ENCODE peak calls at places on chromosomes 6 and 20, in eight cellular contexts. X, M, W, F, R, D, O and N are unnamed samples.

GRCh38 chr6:69026715-69027114 is 391.6 kb downstream of the ADGRB3 start:
- DNase-seq in O (no peak), R (no peak), D (no peak), W (no peak), F (no peak), X (no peak), M (peak), N (no peak)

GRCh38 chr6:4928426-4928825 is 75.4 kb downstream of the RPP40 start:
- DNase-seq in M (peak), W (no peak), R (no peak), O (no peak), X (no peak), F (no peak), D (peak), N (no peak)

GRCh38 chr6:81383472-81383871 is 369.0 kb downstream of the TENT5A start:
- DNase-seq in F (no peak), O (no peak), W (no peak), D (no peak), M (no peak), X (no peak), R (no peak), N (no peak)

GRCh38 chr6:149065658-149066556 is 251.6 kb upstream of the TAB2 start:
- DNase-seq in D (peak), O (no peak), X (no peak), R (no peak), W (no peak), F (no peak), M (no peak), N (no peak)

GRCh38 chr6:17505062-17505476 is 95.0 kb upstream of the FAM8A1 start:
- DNase-seq in D (peak), M (peak), O (no peak), W (no peak), F (no peak), R (no peak), X (peak), N (no peak)

GRCh38 chr20:45701873-45702272 is at the start of gene WFDC13:
- DNase-seq in O (no peak), D (no peak), M (no peak), X (no peak), F (no peak), W (no peak), R (no peak), N (no peak)

GRCh38 chr6:44850367-44850766 is 462.9 kb downstream of the CDC5L start:
- DNase-seq in X (no peak), O (no peak), W (no peak), R (no peak), M (no peak), D (no peak), F (no peak), N (no peak)

GRCh38 chr20:8812818-8813217 is 256.1 kb upstream of the PLCB4 start:
- DNase-seq in M (no peak), X (no peak), O (no peak), R (no peak), W (no peak), F (no peak), D (no peak), N (no peak)

GRCh38 chr20:24650091-24650490 is 180.7 kb downstream of the SYNDIG1 start:
- DNase-seq in R (peak), X (no peak), O (no peak), D (peak), M (peak), W (no peak), F (no peak), N (no peak)

GRCh38 chr20:3277686-3278465 is 38.9 kb upstream of the SLC4A11 start:
- DNase-seq in O (no peak), F (no peak), R (no peak), M (no peak), X (no peak), D (no peak), W (no peak), N (no peak)

GRCh38 chr20:47055699-47056369 is 161.2 kb downstream of the EYA2 start:
- DNase-seq in R (peak), W (no peak), D (peak), O (peak), F (no peak), X (no peak), M (peak), N (no peak)

GRCh38 chr6:24152014-24152413 is 26.0 kb downstream of the NRSN1 start:
- DNase-seq in R (no peak), D (no peak), F (no peak), X (no peak), O (no peak), M (no peak), W (no peak), N (no peak)

GRCh38 chr6:139540276-139540675 is 165.8 kb upstream of the CITED2 start:
- DNase-seq in F (no peak), O (no peak), R (no peak), W (peak), X (no peak), D (peak), M (peak), N (no peak)

GRCh38 chr6:147772724-147773123 is 264.2 kb downstream of the SAMD5 start:
- DNase-seq in F (no peak), R (no peak), D (no peak), X (no peak), O (no peak), W (no peak), M (no peak), N (no peak)

GRCh38 chr6:161415302-161415855 is 141.5 kb upstream of the AGPAT4 start:
- DNase-seq in D (no peak), O (no peak), X (no peak), F (no peak), R (no peak), W (no peak), M (no peak), N (no peak)

GRCh38 chr6:33427585-33428218 is 7.8 kb downstream of the SYNGAP1 start:
- DNase-seq in X (peak), O (no peak), W (peak), D (no peak), R (peak), F (peak), M (no peak), N (no peak)

GRCh38 chr6:119036076-119036475 is 42.4 kb downstream of the FAM184A start:
- DNase-seq in M (no peak), W (no peak), X (no peak), D (no peak), F (no peak), O (no peak), R (no peak), N (no peak)

GRCh38 chr6:64293298-64293697 is 657.7 kb downstream of the PHF3 start:
- DNase-seq in R (no peak), M (peak), W (no peak), F (no peak), X (no peak), D (no peak), O (no peak), N (no peak)

DNA sequence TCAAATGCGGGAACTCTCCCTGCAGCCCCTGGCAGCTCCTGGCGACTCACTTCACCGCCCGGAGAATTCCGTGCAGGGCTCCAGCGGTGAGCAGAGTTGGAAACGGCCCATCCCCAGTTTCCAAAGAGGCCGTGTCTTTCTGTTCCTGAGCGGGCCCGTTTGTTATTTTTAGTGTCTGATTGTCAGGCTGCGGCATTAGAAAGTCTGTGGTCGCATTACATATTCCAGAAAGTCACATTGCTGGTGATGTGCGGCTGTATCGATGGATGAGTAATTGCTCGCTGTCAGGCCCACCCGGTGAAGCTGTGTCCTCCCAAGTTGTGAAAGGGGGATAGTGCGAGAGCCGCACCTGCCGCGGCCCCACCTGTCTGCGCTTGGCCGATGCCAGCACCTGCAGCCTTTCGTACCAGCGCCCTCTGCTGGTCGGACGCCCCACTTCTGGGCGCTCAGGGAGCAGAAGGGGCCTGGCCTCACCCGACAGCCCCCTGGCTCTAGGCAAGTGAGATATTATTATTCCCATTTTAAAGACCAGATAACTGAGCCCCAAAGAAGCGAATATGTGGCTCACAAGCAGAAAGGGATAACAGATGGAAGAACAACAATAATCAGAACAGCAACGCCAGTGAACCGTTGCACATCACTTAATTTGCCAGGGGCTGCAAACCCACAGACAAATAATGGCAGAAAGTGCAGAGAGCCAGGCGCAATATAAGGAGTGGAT is 244.9 kb downstream of the TSHZ2 start:
- DNase-seq in D (peak), O (no peak), X (peak), R (peak), M (no peak), W (peak), F (peak), N (no peak)
- TF ChIP-seq CTCF in D (peak), O (peak), X (peak), R (peak), M (peak), W (peak), F (peak), N (peak)

GRCh38 chr6:157650261-157650640 is 172.8 kb upstream of the SNX9 start:
- DNase-seq in X (no peak), D (peak), M (no peak), O (no peak), F (peak), W (no peak), R (no peak), N (no peak)
- H3K4me3 ChIP-seq in X (no peak), D (no peak), M (no peak), O (peak), F (no peak), W (no peak), R (no peak), N (no peak)

GRCh38 chr6:132247381-132248159 is 153.7 kb downstream of the MOXD1 start:
- DNase-seq in O (no peak), F (no peak), W (no peak), X (no peak), D (peak), R (no peak), M (peak), N (no peak)
- TF ChIP-seq CTCF in O (no peak), F (no peak), W (no peak), X (no peak), D (peak), R (no peak), M (no peak), N (peak)

GRCh38 chr6:127877231-127877630 is 23.6 kb downstream of the THEMIS start:
- DNase-seq in O (no peak), M (no peak), X (no peak), W (no peak), F (no peak), R (no peak), D (no peak), N (no peak)

GRCh38 chr6:127880452-127880851 is 20.4 kb downstream of the THEMIS start:
- DNase-seq in F (no peak), W (no peak), R (no peak), X (no peak), M (no peak), O (no peak), D (no peak), N (no peak)

GRCh38 chr6:127878115-127878514 is 22.7 kb downstream of the THEMIS start:
- DNase-seq in O (no peak), F (no peak), W (no peak), R (no peak), M (no peak), X (no peak), D (no peak), N (no peak)

DNA sequence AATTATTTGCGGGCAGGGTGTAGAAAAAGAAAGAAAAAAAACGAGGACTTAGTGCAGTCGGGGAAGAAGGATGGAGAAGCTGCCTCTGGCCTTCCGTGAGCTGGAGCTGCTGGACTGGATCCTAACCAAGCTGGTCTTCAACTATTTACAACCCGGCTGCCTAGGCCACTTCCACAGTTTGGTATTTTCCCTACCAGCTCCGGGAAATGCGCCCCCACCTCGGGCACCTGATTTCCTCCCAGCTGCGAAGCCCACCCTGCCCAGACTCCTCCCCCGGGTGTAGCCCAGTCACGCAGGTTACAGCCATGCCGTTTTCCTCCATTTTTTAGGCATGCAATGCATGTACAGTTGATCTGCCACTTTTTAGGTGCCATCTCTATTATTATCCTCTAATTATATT is 21.2 kb downstream of the THEMIS start:
- DNase-seq in F (no peak), M (peak), R (peak), O (no peak), X (no peak), D (peak), W (no peak), N (no peak)
- H3K4me3 ChIP-seq in F (no peak), M (no peak), R (peak), O (no peak), X (no peak), D (peak), W (no peak), N (no peak)

DNA sequence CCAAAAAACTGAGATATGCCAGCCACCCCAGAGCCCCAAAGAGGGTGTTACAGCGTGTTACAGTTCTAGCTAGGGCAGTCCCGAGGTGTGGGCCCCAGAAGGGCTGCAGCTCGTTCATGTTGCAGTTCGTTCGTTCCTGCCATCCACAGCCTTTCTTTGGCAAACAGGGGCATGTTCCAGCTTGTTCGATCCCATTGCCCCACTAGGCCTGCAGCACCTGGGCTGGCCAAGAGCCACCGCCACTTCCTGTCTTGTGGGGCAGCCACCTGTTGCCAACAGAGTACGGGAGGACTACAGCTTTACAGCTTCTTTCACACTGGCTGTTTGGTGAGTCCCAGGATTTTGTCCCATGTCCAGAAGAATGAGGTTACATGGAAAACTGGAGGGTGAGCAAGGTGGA is 198.1 kb downstream of the MMUT start:
- DNase-seq in O (no peak), F (no peak), X (no peak), M (no peak), R (no peak), D (no peak), W (no peak), N (no peak)
- TF ChIP-seq CTCF in O (no peak), F (no peak), X (no peak), M (no peak), R (no peak), D (no peak), W (no peak), N (no peak)

GRCh38 chr20:58839474-58839874 is 11.2 kb downstream of the GNAS-AS1 start:
- DNase-seq in X (peak), R (peak), M (peak), W (no peak), F (no peak), D (peak), O (no peak), N (no peak)
- H3K4me3 ChIP-seq in X (peak), R (no peak), M (no peak), W (no peak), F (no peak), D (peak), O (peak), N (peak)